ENCODE peak calls at places on chromosomes 12 and 14, in seven cellular contexts. F is choroid plexus epithelial cell, V is BE2C, O is Panc1, U is mucosa of descending colon, P is A549, R is body of pancreas. B is an unnamed sample.
A peak's percentile ranks its signal among the peaks of the same experiment; 100 is the strongest.

GRCh38 chr14:96663491-96664067 is 133.6 kb upstream of the VRK1 start:
- DNase-seq in F (no peak), V (no peak), O (no peak), U (no peak), P (no peak), R (no peak), B (no peak)

GRCh38 chr12:30138483-30138882 is 354.7 kb upstream of the TMTC1 start:
- DNase-seq in F (peak; percentile 69), V (no peak), O (no peak), U (no peak), P (no peak), R (no peak), B (no peak)

GRCh38 chr14:77375973-77376372 is 921 bp downstream of the TMED8 start:
- DNase-seq in F (no peak), V (no peak), O (no peak), U (no peak), P (no peak), R (no peak), B (no peak)

GRCh38 chr14:54470701-54471100 is 18.1 kb downstream of the GMFB start:
- DNase-seq in F (no peak), V (no peak), O (no peak), U (peak; percentile 40), P (no peak), R (peak; percentile 37), B (no peak)

GRCh38 chr12:30417697-30418231 is 277.9 kb downstream of the IPO8 start:
- DNase-seq in F (peak; percentile 74), V (no peak), O (peak; percentile 96), U (peak; percentile 3), P (no peak), R (no peak), B (no peak)

GRCh38 chr12:120156315-120157259 is 37.9 kb downstream of the GCN1 start:
- DNase-seq in F (no peak), V (no peak), O (no peak), U (no peak), P (no peak), R (no peak), B (no peak)

GRCh38 chr12:112333030-112333429 is 49.2 kb downstream of the HECTD4 start:
- DNase-seq in F (no peak), V (no peak), O (no peak), U (no peak), P (no peak), R (no peak), B (no peak)

GRCh38 chr12:128339669-128340068 is 72.7 kb downstream of the TMEM132C start:
- DNase-seq in F (no peak), V (no peak), O (no peak), U (no peak), P (no peak), R (no peak), B (no peak)

GRCh38 chr12:106425061-106425706 is 67.6 kb downstream of the POLR3B start:
- DNase-seq in F (no peak), V (no peak), O (no peak), U (no peak), P (no peak), R (no peak), B (no peak)

GRCh38 chr14:51603495-51603894 is 48.2 kb upstream of the FRMD6 start:
- DNase-seq in F (peak; percentile 52), V (no peak), O (no peak), U (no peak), P (no peak), R (no peak), B (no peak)

GRCh38 chr12:57272337-57273151 is 21.6 kb upstream of the STAC3 start:
- DNase-seq in F (peak; percentile 20), V (peak; percentile 71), O (no peak), U (no peak), P (no peak), R (no peak), B (peak; percentile 59)

GRCh38 chr14:76926521-76927251 is 100.5 kb downstream of the LRRC74A start:
- DNase-seq in F (peak; percentile 68), V (peak; percentile 80), O (no peak), U (no peak), P (no peak), R (no peak), B (no peak)

GRCh38 chr12:12560587-12561304 is 1.9 kb downstream of the DUSP16 start:
- DNase-seq in F (peak; percentile 76), V (no peak), O (no peak), U (peak; percentile 76), P (peak; percentile 71), R (peak; percentile 79), B (peak; percentile 54)

GRCh38 chr12:11584213-11584855 is 65.1 kb upstream of the ETV6 start:
- DNase-seq in F (no peak), V (no peak), O (no peak), U (no peak), P (no peak), R (no peak), B (no peak)

DNA sequence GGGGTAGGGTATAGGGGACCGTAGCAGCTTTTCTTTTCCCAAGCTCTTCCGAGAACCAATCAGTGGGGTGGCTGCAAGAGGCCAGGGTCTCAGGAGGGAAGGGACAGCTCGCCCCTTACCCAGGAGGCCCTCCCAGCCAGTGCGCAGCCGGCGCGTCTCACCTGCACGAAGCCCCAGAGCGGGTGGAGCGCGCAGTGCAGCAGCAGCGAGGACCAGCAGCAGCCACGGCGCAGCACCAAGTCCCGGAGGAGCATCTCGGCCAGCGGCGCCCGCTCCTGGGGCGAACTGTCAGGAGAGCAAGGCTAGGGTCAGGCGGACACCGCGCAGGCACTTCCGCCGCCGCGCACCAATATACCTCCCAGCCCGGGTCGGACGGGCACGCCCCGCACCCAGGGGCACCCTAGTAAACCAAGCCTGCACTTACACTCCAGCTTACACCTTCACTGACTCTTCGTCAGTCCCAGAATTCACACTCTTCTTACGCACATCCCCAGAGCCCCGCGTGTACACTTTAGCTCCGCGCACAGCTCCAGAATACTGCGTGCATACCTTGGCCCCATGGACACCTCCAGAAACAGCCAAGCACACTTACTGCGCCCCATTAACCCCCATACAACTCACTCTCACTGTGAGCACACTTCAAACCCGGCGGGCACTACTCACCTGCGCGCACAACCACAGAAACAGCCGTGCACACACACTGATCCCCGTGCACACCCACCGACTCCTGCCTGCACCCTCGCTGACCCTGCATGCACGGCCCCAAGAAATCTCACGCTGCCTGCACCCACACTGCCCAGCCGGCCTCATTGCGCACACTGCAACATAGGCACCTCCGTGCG is 599 bp downstream of the PRIMA1 start:
- DNase-seq in F (no peak), V (no peak), O (no peak), U (no peak), P (no peak), R (no peak), B (no peak)
- H3K4me3 ChIP-seq in F (no peak overlapping the region), V (peak overlapping the region; percentile 75), O (no peak overlapping the region), U (no peak overlapping the region), P (peak overlapping the region; percentile 61), R (no peak overlapping the region), B (no peak overlapping the region)

GRCh38 chr12:34352098-34352497 is 329.8 kb downstream of the ALG10 start:
- DNase-seq in F (no peak), V (no peak), O (no peak), U (no peak), P (no peak), R (no peak), B (no peak)
- H3K4me3 ChIP-seq in F (no peak overlapping the region), V (no peak overlapping the region), O (peak overlapping the region; percentile 2), U (no peak overlapping the region), P (no peak overlapping the region), R (no peak overlapping the region), B (no peak overlapping the region)

GRCh38 chr14:92322516-92322915 is 449 bp upstream of the SLC24A4 start:
- DNase-seq in F (no peak), V (no peak), O (no peak), U (no peak), P (no peak), R (no peak), B (no peak)
- H3K4me3 ChIP-seq in F (no peak overlapping the region), V (no peak overlapping the region), O (no peak overlapping the region), U (no peak overlapping the region), P (peak overlapping the region; percentile 54), R (no peak overlapping the region), B (no peak overlapping the region)

DNA sequence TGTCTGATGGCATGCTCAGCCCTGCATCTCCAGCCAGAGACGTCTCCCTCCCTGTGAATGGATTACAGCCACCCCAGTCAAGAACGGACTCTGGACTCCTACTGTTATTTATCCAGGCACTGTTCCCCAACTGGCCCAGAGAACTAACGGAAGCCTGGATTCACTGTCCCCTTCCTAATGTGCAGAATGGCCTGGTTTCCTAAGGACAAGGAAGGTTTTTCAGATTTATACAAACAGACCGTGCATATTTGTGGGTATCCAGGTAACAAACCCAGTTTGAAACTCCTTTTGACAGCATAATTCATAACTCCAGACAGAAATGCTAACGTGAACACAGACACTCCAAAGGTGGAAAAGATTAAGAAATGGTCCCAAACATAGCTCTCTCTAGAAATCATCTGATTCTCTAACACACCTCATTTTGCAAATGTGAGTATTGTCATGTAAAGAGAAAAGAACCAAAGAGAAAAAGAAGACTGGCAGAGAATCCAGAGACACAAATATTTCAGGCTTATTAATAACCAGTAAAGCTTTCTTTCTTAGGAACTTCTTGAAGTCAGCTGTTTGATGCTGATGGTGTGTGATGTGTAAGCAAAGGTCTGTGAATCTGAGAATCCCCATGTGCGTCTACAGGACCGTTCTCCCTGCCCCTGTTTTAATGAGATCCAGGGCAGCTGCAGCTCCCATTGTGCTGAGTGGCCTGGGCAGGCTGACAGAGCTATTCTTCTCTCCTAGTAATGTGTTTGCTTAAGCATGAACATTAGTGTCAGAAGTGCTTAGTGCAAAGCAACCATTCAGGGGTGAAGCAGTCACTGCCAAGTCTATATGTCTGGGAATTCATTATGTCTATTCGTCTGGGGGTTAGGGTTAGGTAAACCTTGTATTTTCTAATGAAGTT is 86.8 kb upstream of the HIF1A start:
- DNase-seq in F (peak; percentile 48), V (peak; percentile 57), O (no peak), U (peak; percentile 29), P (no peak), R (no peak), B (peak; percentile 77)
- H3K4me3 ChIP-seq in F (no peak overlapping the region), V (no peak overlapping the region), O (no peak overlapping the region), U (no peak overlapping the region), P (no peak overlapping the region), R (no peak overlapping the region), B (no peak overlapping the region)